ENCODE peak calls at places on chromosomes 11 and 22, in four cellular contexts. R is K562, S is HepG2, A is GM12878. K is an unnamed sample.

GRCh38 chr22:42500164-42500835 is 19.3 kb downstream of the RRP7A start:
- DNase-seq in A (peak), R (peak), S (no peak), K (peak)

GRCh38 chr11:119782673-119783072 is 53.7 kb upstream of the NECTIN1 start:
- DNase-seq in S (no peak), A (no peak), R (no peak), K (no peak)

GRCh38 chr11:19962795-19963163 is 197.5 kb downstream of the DBX1 start:
- DNase-seq in R (no peak), A (no peak), S (no peak), K (no peak)

GRCh38 chr11:26234451-26234850 is 97.5 kb upstream of the ANO3 start:
- DNase-seq in A (no peak), S (no peak), R (no peak), K (no peak)

GRCh38 chr11:26623076-26623666 is 51.1 kb upstream of the MUC15 start:
- DNase-seq in A (no peak), S (no peak), R (no peak), K (no peak)

GRCh38 chr11:120061036-120061760 is 76.7 kb downstream of the TRIM29 start:
- DNase-seq in A (no peak), S (no peak), R (no peak), K (no peak)

GRCh38 chr22:47123006-47123826 is 360.8 kb downstream of the TBC1D22A start:
- DNase-seq in A (no peak), R (no peak), S (no peak), K (no peak)

GRCh38 chr11:17525570-17525969 is 18.6 kb downstream of the USH1C start:
- DNase-seq in R (no peak), S (no peak), A (no peak), K (no peak)

GRCh38 chr11:6269994-6270393 is 10.4 kb downstream of the CCKBR start:
- DNase-seq in S (no peak), R (peak), A (no peak), K (no peak)

GRCh38 chr11:33413296-33413695 is 156.1 kb downstream of the HIPK3 start:
- DNase-seq in S (no peak), A (no peak), R (no peak), K (no peak)

GRCh38 chr22:42316988-42317387 is 46.5 kb upstream of the TCF20 start:
- DNase-seq in A (no peak), S (no peak), R (peak), K (no peak)

GRCh38 chr11:30485222-30485621 is 100.9 kb downstream of the MPPED2 start:
- DNase-seq in R (no peak), A (no peak), S (no peak), K (no peak)

GRCh38 chr11:16494918-16495691 is 138.8 kb upstream of the SOX6 start:
- DNase-seq in R (no peak), A (no peak), S (no peak), K (no peak)

GRCh38 chr22:19620742-19621371 is 93.4 kb upstream of the SEPTIN5 start:
- DNase-seq in S (no peak), A (no peak), R (no peak), K (no peak)

GRCh38 chr11:77542296-77542695 is 47.5 kb upstream of the AQP11 start:
- DNase-seq in S (no peak), R (no peak), A (no peak), K (no peak)

GRCh38 chr11:94926698-94927237 is 46.6 kb downstream of the CWC15 start:
- DNase-seq in S (no peak), R (no peak), A (no peak), K (no peak)

GRCh38 chr11:110912437-110912836 is 200.2 kb upstream of the ARHGAP20 start:
- DNase-seq in R (no peak), A (no peak), S (no peak), K (no peak)

GRCh38 chr11:66150725-66151124 is 80.7 kb downstream of the PACS1 start:
- DNase-seq in A (no peak), R (no peak), S (no peak), K (no peak)

GRCh38 chr22:32583074-32583677 is 108.6 kb downstream of the FBXO7 start:
- DNase-seq in R (no peak), S (no peak), A (no peak), K (no peak)

GRCh38 chr22:36563898-36564297 is 34.9 kb upstream of the EIF3D start:
- DNase-seq in S (no peak), A (no peak), R (no peak), K (no peak)

GRCh38 chr22:36563001-36563400 is 34.0 kb upstream of the EIF3D start:
- DNase-seq in S (no peak), A (no peak), R (no peak), K (no peak)

GRCh38 chr22:36561291-36561811 is 32.4 kb upstream of the EIF3D start:
- DNase-seq in S (no peak), A (no peak), R (no peak), K (no peak)

GRCh38 chr22:36563444-36563843 is 34.5 kb upstream of the EIF3D start:
- DNase-seq in A (no peak), R (no peak), S (no peak), K (no peak)

DNA sequence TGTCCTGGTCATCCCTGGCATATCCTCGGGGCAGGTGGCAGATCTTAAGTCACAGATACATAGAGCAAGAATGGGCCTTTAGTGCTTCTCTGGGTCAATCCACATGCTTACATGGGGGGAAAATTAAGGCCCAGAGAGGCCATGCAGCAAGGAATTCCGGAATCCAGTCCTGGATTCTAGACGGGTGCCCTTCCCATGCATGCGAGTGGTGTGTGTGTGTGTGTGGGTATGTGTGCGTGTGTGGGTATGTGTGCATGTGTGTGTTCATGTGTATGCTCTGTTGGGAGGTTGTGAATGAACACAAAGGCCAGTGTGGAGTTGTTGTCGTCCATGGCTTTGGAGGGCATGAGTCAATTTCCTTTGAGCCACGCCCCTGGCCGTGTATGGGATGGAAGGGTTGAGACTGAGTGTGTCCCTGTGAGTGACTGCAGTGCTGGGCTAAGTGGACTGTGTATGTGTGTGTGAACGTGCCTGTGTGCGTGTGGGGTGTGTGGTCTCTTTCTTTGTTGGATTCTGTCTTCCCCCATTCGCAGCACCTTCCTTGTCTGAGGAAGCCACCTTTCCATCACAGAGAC is 33.4 kb upstream of the EIF3D start:
- DNase-seq in S (no peak), A (no peak), R (peak), K (no peak)
- TF ChIP-seq FOXK2 in S (no peak), A (no peak), R (no peak), K (no peak)

GRCh38 chr11:76038608-76039007 is 167.7 kb downstream of the WNT11 start:
- DNase-seq in A (no peak), S (no peak), R (no peak), K (no peak)

GRCh38 chr11:76044750-76045320 is 161.5 kb downstream of the WNT11 start:
- DNase-seq in A (no peak), R (no peak), S (no peak), K (no peak)

GRCh38 chr11:76041208-76041607 is 165.1 kb downstream of the WNT11 start:
- DNase-seq in A (no peak), R (no peak), S (no peak), K (no peak)
- TF ChIP-seq BHLHE40 in A (no peak), R (no peak), S (no peak), K (no peak)

GRCh38 chr11:134597452-134597851 is 185.4 kb upstream of the B3GAT1 start:
- DNase-seq in R (no peak), S (no peak), A (no peak), K (no peak)

GRCh38 chr11:134604886-134605285 is 192.8 kb upstream of the B3GAT1 start:
- DNase-seq in S (no peak), A (no peak), R (no peak), K (no peak)

GRCh38 chr11:134598368-134598767 is 186.3 kb upstream of the B3GAT1 start:
- DNase-seq in R (no peak), S (no peak), A (no peak), K (no peak)

GRCh38 chr11:134596404-134596803 is 184.4 kb upstream of the B3GAT1 start:
- DNase-seq in A (no peak), S (no peak), R (no peak), K (no peak)

GRCh38 chr11:134599180-134599810 is 187.3 kb upstream of the B3GAT1 start:
- DNase-seq in R (peak), S (no peak), A (no peak), K (no peak)
- TF ChIP-seq FOXK2 in R (no peak), S (no peak), A (no peak), K (no peak)

GRCh38 chr22:37010174-37010573 is 9.1 kb downstream of the TST start:
- DNase-seq in A (no peak), R (no peak), S (no peak), K (no peak)
- TF ChIP-seq BHLHE40 in A (no peak), R (no peak), S (no peak), K (no peak)

GRCh38 chr22:43883719-43884415 is 7.9 kb downstream of the PNPLA5 start:
- DNase-seq in R (no peak), A (no peak), S (no peak), K (no peak)

GRCh38 chr22:43881091-43882061 is 10.4 kb downstream of the PNPLA5 start:
- DNase-seq in A (no peak), S (no peak), R (no peak), K (no peak)

GRCh38 chr22:43884600-43885318 is 7.1 kb downstream of the PNPLA5 start:
- DNase-seq in S (no peak), R (peak), A (peak), K (peak)

GRCh38 chr22:43882122-43882767 is 9.6 kb downstream of the PNPLA5 start:
- DNase-seq in R (no peak), A (no peak), S (no peak), K (no peak)

GRCh38 chr22:43883012-43883661 is 8.7 kb downstream of the PNPLA5 start:
- DNase-seq in S (peak), A (no peak), R (peak), K (peak)
- TF ChIP-seq FOXK2 in S (no peak), A (no peak), R (no peak), K (no peak)

K was measured in HEK293T.